ENCODE peak calls at places on chromosomes 5 and 9, in six cellular contexts. P is left lobe of liver, A is NCI-H2081, W is neural crest cell, O is AML-193, K is myocyte. I is an unnamed sample.

GRCh38 chr5:147483961-147484707 is 25.7 kb downstream of the DPYSL3 start:
- DNase-seq in O (no peak), W (no peak), P (no peak), K (peak), A (peak), I (peak)

GRCh38 chr9:116992870-116993269 is 305.8 kb downstream of the TRIM32 start:
- DNase-seq in O (no peak), A (no peak), W (no peak), P (no peak), K (no peak), I (no peak)

GRCh38 chr9:93303258-93303771 is 119.4 kb downstream of the WNK2 start:
- DNase-seq in W (no peak), A (no peak), O (no peak), P (no peak), K (no peak), I (no peak)

GRCh38 chr5:54895816-54896341 is 89.5 kb downstream of the ESM1 start:
- DNase-seq in P (no peak), K (peak), W (no peak), A (peak), O (peak), I (peak)

GRCh38 chr9:124260769-124261603 is 3.2 kb downstream of the NEK6 start:
- DNase-seq in W (no peak), A (no peak), O (peak), K (peak), P (no peak), I (no peak)

GRCh38 chr9:96612105-96612965 is 7.3 kb downstream of the CDC14B start:
- DNase-seq in P (peak), A (peak), O (no peak), K (peak), W (peak), I (peak)

GRCh38 chr9:116312221-116312620 is 158.6 kb downstream of the PAPPA start:
- DNase-seq in O (no peak), P (no peak), A (no peak), W (no peak), K (no peak), I (no peak)

GRCh38 chr5:19497229-19497815 is 490.7 kb downstream of the CDH18 start:
- DNase-seq in K (no peak), W (no peak), P (no peak), O (no peak), A (no peak), I (no peak)

GRCh38 chr9:111959468-111959941 is 62.9 kb downstream of the UGCG start:
- DNase-seq in K (peak), A (peak), W (no peak), O (no peak), P (no peak), I (peak)